ENCODE peak calls at places on chromosome 14, in six cellular contexts. W is WTC11, K is cardiac fibroblast, B is WERI-Rb-1, I is prostate gland, U is transverse colon. L is an unnamed sample.

GRCh38 chr14:103283916-103284315 is 50.1 kb upstream of the EIF5 start:
- DNase-seq in W (no peak), K (no peak), B (no peak), I (no peak), U (no peak), L (no peak)

GRCh38 chr14:46818147-46818546 is 166.6 kb upstream of the RPL10L start:
- DNase-seq in W (no peak), K (no peak), B (no peak), I (no peak), U (no peak), L (no peak)

GRCh38 chr14:67944605-67945004 is 125.0 kb downstream of the RAD51B start:
- DNase-seq in W (no peak), K (no peak), B (no peak), I (no peak), U (no peak), L (no peak)

GRCh38 chr14:37650356-37651037 is 55.1 kb downstream of the TTC6 start:
- DNase-seq in W (no peak), K (no peak), B (no peak), I (no peak), U (no peak), L (no peak)

GRCh38 chr14:39442293-39442692 is 10.1 kb upstream of the FBXO33 start:
- DNase-seq in W (no peak), K (peak), B (no peak), I (no peak), U (no peak), L (no peak)

GRCh38 chr14:67285876-67286452 is 44.7 kb downstream of the PALS1 start:
- DNase-seq in W (no peak), K (peak), B (no peak), I (no peak), U (no peak), L (no peak)

GRCh38 chr14:93936245-93936644 is 9.1 kb downstream of the FAM181A start:
- DNase-seq in W (peak), K (no peak), B (peak), I (no peak), U (no peak), L (peak)

GRCh38 chr14:103880334-103880985 is 33.1 kb upstream of the PPP1R13B start:
- DNase-seq in W (no peak), K (peak), B (no peak), I (peak), U (peak), L (no peak)

GRCh38 chr14:77889971-77890442 is 90.1 kb downstream of the ADCK1 start:
- DNase-seq in W (no peak), K (peak), B (no peak), I (no peak), U (no peak), L (no peak)

GRCh38 chr14:101835166-101835557 is 73.7 kb downstream of the PPP2R5C start:
- DNase-seq in W (no peak), K (peak), B (no peak), I (no peak), U (no peak), L (no peak)

GRCh38 chr14:65308536-65308935 is 104.0 kb upstream of the FUT8 start:
- DNase-seq in W (no peak), K (no peak), B (no peak), I (no peak), U (no peak), L (no peak)

GRCh38 chr14:51424569-51425251 is 184.7 kb downstream of the TMX1 start:
- DNase-seq in W (no peak), K (peak), B (no peak), I (no peak), U (no peak), L (no peak)

GRCh38 chr14:68135566-68135965 is 316.0 kb downstream of the RAD51B start:
- DNase-seq in W (no peak), K (peak), B (no peak), I (no peak), U (no peak), L (no peak)

GRCh38 chr14:46582826-46583225 is 68.8 kb downstream of the RPL10L start:
- DNase-seq in W (no peak), K (no peak), B (no peak), I (no peak), U (no peak), L (no peak)

GRCh38 chr14:21032326-21033154 is 2.1 kb downstream of the RNASE13 start:
- DNase-seq in W (no peak), K (no peak), B (no peak), I (no peak), U (no peak), L (no peak)

GRCh38 chr14:94176808-94177207 is 2.7 kb downstream of the PPP4R4 start:
- DNase-seq in W (no peak), K (no peak), B (no peak), I (no peak), U (no peak), L (no peak)

GRCh38 chr14:60212503-60213371 is 36.3 kb upstream of the PPM1A start:
- DNase-seq in W (no peak), K (no peak), B (no peak), I (no peak), U (no peak), L (no peak)

GRCh38 chr14:103087343-103087835 is 3.4 kb downstream of the LBHD2 start:
- DNase-seq in W (no peak), K (no peak), B (no peak), I (no peak), U (no peak), L (no peak)

GRCh38 chr14:45253754-45254300 is 825 bp upstream of the MIS18BP1 start:
- DNase-seq in W (no peak), K (peak), B (no peak), I (peak), U (peak), L (no peak)

GRCh38 chr14:89303452-89304435 is 113.3 kb downstream of the FOXN3 start:
- DNase-seq in W (no peak), K (peak), B (no peak), I (peak), U (peak), L (no peak)

GRCh38 chr14:32478027-32478426 is 148.9 kb downstream of the AKAP6 start:
- DNase-seq in W (no peak), K (no peak), B (no peak), I (no peak), U (no peak), L (no peak)

GRCh38 chr14:74048291-74048690 is 29.1 kb downstream of the BBOF1 start:
- DNase-seq in W (peak), K (peak), B (no peak), I (no peak), U (no peak), L (no peak)

GRCh38 chr14:55848964-55849363 is 269.0 kb downstream of the KTN1 start:
- DNase-seq in W (no peak), K (no peak), B (no peak), I (no peak), U (no peak), L (no peak)

GRCh38 chr14:80356413-80356812 is 145.1 kb upstream of the DIO2 start:
- DNase-seq in W (peak), K (peak), B (peak), I (no peak), U (no peak), L (no peak)

GRCh38 chr14:97380539-97380941 is 583.4 kb downstream of the VRK1 start:
- DNase-seq in W (no peak), K (no peak), B (no peak), I (no peak), U (no peak), L (no peak)

GRCh38 chr14:74954232-74954946 is 1.0 kb downstream of the PGF start:
- DNase-seq in W (no peak), K (no peak), B (peak), I (no peak), U (no peak), L (no peak)

GRCh38 chr14:39232554-39233415 is 930 bp upstream of the MIA2 start:
- DNase-seq in W (no peak), K (peak), B (no peak), I (no peak), U (no peak), L (no peak)

GRCh38 chr14:85535916-85536834 is 6.2 kb downstream of the FLRT2 start:
- DNase-seq in W (no peak), K (peak), B (no peak), I (no peak), U (no peak), L (no peak)

GRCh38 chr14:31727797-31728196 is 166.6 kb downstream of the NUBPL start:
- DNase-seq in W (no peak), K (no peak), B (no peak), I (no peak), U (no peak), L (no peak)

GRCh38 chr14:72752034-72752412 is 141.9 kb downstream of the DPF3 start:
- DNase-seq in W (no peak), K (no peak), B (no peak), I (no peak), U (no peak), L (no peak)
- TF ChIP-seq CTCF in W (no peak), K (no peak), B (no peak), I (no peak), U (no peak), L (no peak)

GRCh38 chr14:90726656-90727055 is 89.6 kb downstream of the TTC7B start:
- DNase-seq in W (peak), K (peak), B (no peak), I (peak), U (peak), L (no peak)
- TF ChIP-seq CTCF in W (no peak), K (no peak), B (no peak), I (peak), U (no peak), L (no peak)

DNA sequence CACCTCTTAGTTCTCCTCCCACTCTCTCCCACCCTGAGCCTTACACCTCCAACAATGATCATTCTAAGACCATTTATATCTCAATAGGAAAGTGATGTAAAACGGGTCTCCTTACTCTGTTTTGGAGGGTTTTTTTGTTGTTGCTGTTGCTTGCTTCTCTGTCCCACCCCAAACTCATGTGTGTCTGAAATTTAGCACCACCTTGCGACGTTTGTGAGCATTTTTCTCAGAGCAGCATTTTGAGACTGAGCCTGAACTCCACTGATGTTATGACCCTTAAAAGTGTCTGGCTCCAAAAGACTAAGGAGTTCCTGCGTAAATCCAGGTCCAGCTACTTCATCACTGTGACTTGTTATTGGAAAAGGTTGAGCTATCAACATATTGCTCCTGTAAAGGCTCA is 155.0 kb downstream of the DAD1 start:
- DNase-seq in W (no peak), K (no peak), B (no peak), I (no peak), U (no peak), L (no peak)
- TF ChIP-seq CTCF in W (no peak), K (no peak), B (peak), I (no peak), U (no peak), L (no peak)

DNA sequence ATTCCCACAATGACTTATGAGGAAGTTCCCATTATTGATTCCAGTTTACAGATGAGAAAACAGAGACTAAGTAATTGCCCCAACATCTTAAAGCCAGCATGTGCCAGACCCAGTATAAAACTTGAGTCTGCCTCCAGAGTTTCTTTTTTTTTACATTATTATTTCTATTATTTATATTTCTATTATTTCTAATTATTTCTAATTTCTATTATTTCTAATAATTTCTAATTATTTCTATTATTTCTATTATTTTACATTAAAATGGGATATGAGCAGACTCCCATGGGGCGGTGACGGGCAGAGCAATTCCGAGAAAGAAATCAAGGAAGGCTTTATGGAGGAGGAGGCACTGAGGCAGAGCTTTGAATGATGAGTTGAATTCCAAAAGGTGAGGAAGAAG is 54.4 kb upstream of the BDKRB2 start:
- DNase-seq in W (no peak), K (no peak), B (no peak), I (no peak), U (no peak), L (no peak)
- TF ChIP-seq CTCF in W (no peak), K (no peak), B (no peak), I (no peak), U (no peak), L (no peak)

DNA sequence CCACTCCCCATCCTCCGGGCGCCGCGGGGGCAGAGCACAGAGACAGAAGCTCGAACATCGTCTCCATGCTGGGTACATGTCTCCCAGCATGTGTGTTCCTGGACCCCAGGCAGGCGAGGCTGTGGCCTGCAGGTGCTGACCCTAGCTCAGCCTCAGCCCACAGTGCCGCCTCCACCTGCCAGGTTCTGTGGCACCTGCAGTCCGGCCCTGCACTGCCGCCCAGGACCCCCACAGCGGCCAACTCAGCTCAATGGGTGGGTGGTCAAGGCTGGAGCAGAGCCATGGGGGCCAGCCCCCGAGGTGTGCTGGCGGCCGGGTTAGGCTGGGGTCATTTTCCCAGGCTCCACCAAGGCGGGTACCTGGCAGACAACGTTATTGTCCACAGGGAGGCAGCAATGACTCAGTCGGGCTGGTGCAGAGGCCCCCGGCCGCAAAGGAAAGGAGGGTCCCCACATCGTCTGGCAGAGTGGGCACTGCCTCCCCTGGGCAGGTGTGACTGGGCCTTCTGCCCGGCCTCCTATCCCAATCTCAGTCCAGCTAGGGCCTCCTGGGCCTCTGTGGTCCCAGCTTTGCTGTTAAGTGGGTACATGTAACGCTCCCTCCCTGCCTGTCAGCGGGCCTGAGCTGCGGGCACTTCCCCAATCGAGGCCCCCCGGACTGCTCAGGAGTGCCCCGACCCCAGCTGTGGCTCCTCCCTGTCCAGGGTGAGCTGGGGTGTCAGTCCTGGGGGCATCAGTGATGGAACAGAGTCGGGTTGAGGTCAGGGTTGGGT is 20.2 kb upstream of the NUDT14 start:
- DNase-seq in W (peak), K (no peak), B (no peak), I (no peak), U (no peak), L (no peak)
- TF ChIP-seq CTCF in W (no peak), K (no peak), B (peak), I (no peak), U (peak), L (no peak)